ENCODE peak calls at places on chromosomes 2 and 18, in eight cellular contexts. H is activated naive CD4-positive, alpha-beta T cell; M is psoas muscle; K is foreskin keratinocyte; B is OCI-LY7; Q is iris pigment epithelial cell; X is activated T-helper 1 cell treated with anti-CD3 and anti-CD28 coated beads, Interleukin-2, amount 50 U/mL, for 16 hours; D is Kasumi-1. L is an unnamed sample.

GRCh38 chr18:48328473-48329205 is 80.5 kb downstream of the ZBTB7C start:
- DNase-seq in H (no peak), M (no peak), K (peak; percentile 49), B (no peak), Q (peak; percentile 67), X (no peak), D (no peak), L (peak; percentile 72)

GRCh38 chr2:219689676-219690628 is 62.5 kb downstream of the SLC4A3 start:
- DNase-seq in H (peak; percentile 1), M (no peak), K (no peak), B (peak; percentile 66), Q (peak; percentile 73), X (no peak), D (peak; percentile 37), L (peak; percentile 56)

GRCh38 chr18:26546170-26546874 is 2.0 kb downstream of the KCTD1 start:
- DNase-seq in H (no peak), M (no peak), K (no peak), B (no peak), Q (peak; percentile 32), X (no peak), D (no peak), L (peak; percentile 60)

GRCh38 chr18:54805571-54806334 is 22.5 kb upstream of the RAB27B start:
- DNase-seq in H (no peak), M (no peak), K (no peak), B (no peak), Q (peak; percentile 96), X (no peak), D (peak; percentile 89), L (peak; percentile 84)

GRCh38 chr2:105747997-105748396 is 3.3 kb downstream of the NCK2 start:
- DNase-seq in H (no peak), M (no peak), K (no peak), B (no peak), Q (no peak), X (no peak), D (no peak), L (no peak)

GRCh38 chr2:232611559-232612218 is 21.7 kb upstream of the EFHD1 start:
- DNase-seq in H (peak; percentile 28), M (peak; percentile 81), K (peak; percentile 71), B (peak; percentile 55), Q (peak; percentile 55), X (peak; percentile 50), D (peak; percentile 12), L (peak; percentile 79)

GRCh38 chr2:57180042-57180567 is 866.5 kb upstream of the VRK2 start:
- DNase-seq in H (no peak), M (no peak), K (peak; percentile 88), B (no peak), Q (peak; percentile 93), X (no peak), D (peak; percentile 7), L (peak; percentile 91)

GRCh38 chr2:1248187-1248586 is 165.1 kb upstream of the TPO start:
- DNase-seq in H (no peak), M (no peak), K (no peak), B (no peak), Q (no peak), X (no peak), D (no peak), L (no peak)

GRCh38 chr18:72941001-72941400 is 73.2 kb upstream of the NETO1 start:
- DNase-seq in H (no peak), M (no peak), K (peak; percentile 14), B (no peak), Q (no peak), X (no peak), D (no peak), L (peak; percentile 9)

GRCh38 chr2:86055314-86055713 is 50.4 kb downstream of the POLR1A start:
- DNase-seq in H (no peak), M (no peak), K (no peak), B (no peak), Q (no peak), X (no peak), D (no peak), L (no peak)

GRCh38 chr18:3248670-3249359 is 1.2 kb downstream of the MYL12A start:
- DNase-seq in H (no peak), M (no peak), K (no peak), B (peak; percentile 67), Q (peak; percentile 69), X (no peak), D (peak; percentile 52), L (peak; percentile 61)

GRCh38 chr2:134527398-134527797 is 191.4 kb downstream of the TMEM163 start:
- DNase-seq in H (no peak), M (no peak), K (no peak), B (no peak), Q (no peak), X (no peak), D (no peak), L (no peak)

GRCh38 chr2:120301289-120301688 is 44.6 kb upstream of the INHBB start:
- DNase-seq in H (no peak), M (no peak), K (no peak), B (no peak), Q (no peak), X (no peak), D (no peak), L (no peak)

GRCh38 chr2:127118467-127118866 is 11.5 kb upstream of the BIN1 start:
- DNase-seq in H (no peak), M (no peak), K (no peak), B (no peak), Q (no peak), X (no peak), D (no peak), L (no peak)

GRCh38 chr2:24824966-24825882 is 32.0 kb downstream of the CENPO start:
- DNase-seq in H (no peak), M (peak; percentile 28), K (no peak), B (no peak), Q (no peak), X (no peak), D (peak; percentile 24), L (no peak)

GRCh38 chr18:3217930-3218647 is 1.7 kb downstream of the MYOM1 start:
- DNase-seq in H (no peak), M (no peak), K (no peak), B (no peak), Q (peak; percentile 42), X (no peak), D (no peak), L (no peak)

GRCh38 chr2:121080013-121080772 is 204.8 kb downstream of the TFCP2L1 start:
- DNase-seq in H (peak; percentile 8), M (no peak), K (no peak), B (peak; percentile 50), Q (peak; percentile 27), X (no peak), D (peak; percentile 36), L (no peak)

GRCh38 chr18:75407468-75408437 is 19.8 kb downstream of the SMIM21 start:
- DNase-seq in H (no peak), M (no peak), K (no peak), B (no peak), Q (peak; percentile 37), X (no peak), D (no peak), L (peak; percentile 48)

GRCh38 chr2:179020156-179020750 is 29.7 kb downstream of the CCDC141 start:
- DNase-seq in H (peak; percentile 18), M (peak; percentile 51), K (no peak), B (peak; percentile 60), Q (peak; percentile 17), X (no peak), D (peak; percentile 48), L (peak; percentile 19)

GRCh38 chr2:158772306-158773078 is 22.6 kb upstream of the DAPL1 start:
- DNase-seq in H (no peak), M (no peak), K (no peak), B (no peak), Q (no peak), X (no peak), D (no peak), L (no peak)

GRCh38 chr2:218000137-218000536 is 2.7 kb downstream of the TNS1 start:
- DNase-seq in H (no peak), M (peak; percentile 76), K (no peak), B (no peak), Q (peak; percentile 90), X (no peak), D (no peak), L (no peak)

GRCh38 chr18:57035590-57035989 is 111.3 kb upstream of the BOD1L2 start:
- DNase-seq in H (no peak), M (no peak), K (no peak), B (no peak), Q (no peak), X (no peak), D (no peak), L (no peak)